ENCODE peak calls at places on chromosomes 4 and X, in four cellular contexts. W, O, N and Y are unnamed samples.

GRCh38 chrX:118577041-118577440 is 81.4 kb downstream of the DOCK11 start:
- DNase-seq in W (no peak), O (no peak), N (no peak), Y (no peak)

GRCh38 chrX:41259516-41259915 is 74.4 kb upstream of the DDX3X start:
- DNase-seq in N (peak; percentile 28), W (no peak), O (no peak), Y (no peak)

GRCh38 chrX:139093201-139093600 is 381.7 kb upstream of the FGF13 start:
- DNase-seq in W (no peak), N (no peak), O (no peak), Y (no peak)

GRCh38 chrX:134294548-134294947 is 57.6 kb downstream of the CCDC160 start:
- DNase-seq in W (no peak), N (peak; percentile 2), O (no peak), Y (no peak)

GRCh38 chrX:13082286-13083065 is 38.1 kb upstream of the FAM9C start:
- DNase-seq in N (no peak), W (no peak), O (no peak), Y (no peak)

GRCh38 chrX:113473418-113473817 is 632.8 kb upstream of the AMOT start:
- DNase-seq in O (no peak), W (no peak), N (no peak), Y (no peak)

GRCh38 chr4:81627617-81628016 is 155.9 kb upstream of the RASGEF1B start:
- DNase-seq in W (peak; percentile 80), O (no peak), N (no peak), Y (no peak)

GRCh38 chr4:138919094-138919936 is 96.3 kb upstream of the NOCT start:
- DNase-seq in N (peak; percentile 82), W (peak; percentile 89), O (no peak), Y (peak; percentile 85)

GRCh38 chrX:16479206-16479869 is 170.6 kb upstream of the S100G start:
- DNase-seq in W (no peak), O (peak; percentile 62), N (peak; percentile 84), Y (no peak)

GRCh38 chrX:112840382-112841113 is at the start of gene AMOT:
- DNase-seq in W (peak; percentile 91), O (no peak), N (peak; percentile 60), Y (peak; percentile 70)

GRCh38 chr4:122759639-122760310 is 27.3 kb downstream of the BBS12 start:
- DNase-seq in W (no peak), O (no peak), N (peak; percentile 46), Y (no peak)

GRCh38 chrX:88886908-88887307 is 139.9 kb downstream of the CPXCR1 start:
- DNase-seq in N (no peak), W (peak; percentile 5), O (no peak), Y (no peak)

GRCh38 chr4:170017252-170017651 is 8.9 kb downstream of the MFAP3L start:
- DNase-seq in N (no peak), O (no peak), W (no peak), Y (no peak)

GRCh38 chr4:33411182-33411581 is 2691.0 kb downstream of the PCDH7 start:
- DNase-seq in N (no peak), W (no peak), O (no peak), Y (no peak)

GRCh38 chr4:108029321-108029720 is 39.6 kb downstream of the HADH start:
- DNase-seq in W (no peak), N (no peak), O (no peak), Y (no peak)

GRCh38 chr4:101941816-101942358 is 151.4 kb downstream of the BANK1 start:
- DNase-seq in N (no peak), O (no peak), W (no peak), Y (no peak)
- H3K9ac ChIP-seq in N (no peak overlapping the region), O (no peak overlapping the region), W (no peak overlapping the region), Y (no peak overlapping the region)

GRCh38 chrX:149993989-149994388 is 55.7 kb upstream of the EOLA2 start:
- DNase-seq in N (no peak), W (no peak), O (no peak), Y (no peak)
- H3K9ac ChIP-seq in N (no peak overlapping the region), W (no peak overlapping the region), O (no peak overlapping the region), Y (no peak overlapping the region)

GRCh38 chr4:150647008-150647407 is 65.1 kb downstream of the MAB21L2 start:
- DNase-seq in N (peak; percentile 56), W (no peak), O (no peak), Y (no peak)
- H3K9ac ChIP-seq in N (no peak overlapping the region), W (no peak overlapping the region), O (no peak overlapping the region), Y (no peak overlapping the region)

GRCh38 chr4:94399721-94400120 is 52.0 kb upstream of the PDLIM5 start:
- DNase-seq in O (no peak), W (no peak), N (no peak), Y (no peak)

GRCh38 chr4:94396984-94397383 is 54.3 kb upstream of the HPGDS start:
- DNase-seq in N (no peak), W (no peak), O (no peak), Y (no peak)

GRCh38 chr4:94397635-94398034 is 54.1 kb upstream of the PDLIM5 start:
- DNase-seq in N (no peak), W (no peak), O (no peak), Y (no peak)

GRCh38 chr4:94399277-94399676 is 52.5 kb upstream of the PDLIM5 start:
- DNase-seq in N (no peak), O (no peak), W (no peak), Y (no peak)

GRCh38 chr4:94400191-94400590 is 51.6 kb upstream of the PDLIM5 start:
- DNase-seq in O (no peak), N (no peak), W (peak; percentile 41), Y (no peak)
- H3K9ac ChIP-seq in O (no peak overlapping the region), N (no peak overlapping the region), W (no peak overlapping the region), Y (no peak overlapping the region)

GRCh38 chr4:176792348-176793059 is at the start of gene VEGFC:
- DNase-seq in O (no peak), W (peak; percentile 72), N (peak; percentile 73), Y (no peak)

GRCh38 chr4:176794151-176794550 is 1.4 kb upstream of the VEGFC start:
- DNase-seq in W (no peak), N (peak; percentile 98), O (peak; percentile 44), Y (no peak)

GRCh38 chr4:176791591-176792347 is 953 bp downstream of the VEGFC start:
- DNase-seq in W (peak; percentile 28), N (peak; percentile 54), O (no peak), Y (no peak)

GRCh38 chr4:176794651-176795050 is 1.9 kb upstream of the VEGFC start:
- DNase-seq in W (no peak), N (no peak), O (no peak), Y (no peak)

GRCh38 chr4:176793060-176793605 is 411 bp upstream of the VEGFC start:
- DNase-seq in O (no peak), N (no peak), W (no peak), Y (no peak)
- H3K9ac ChIP-seq in O (peak overlapping the region; percentile 46), N (peak overlapping the region; percentile 59), W (no peak overlapping the region), Y (no peak overlapping the region)

GRCh38 chr4:99351487-99351886 is 1.1 kb downstream of the ADH1C start:
- DNase-seq in W (no peak), O (no peak), N (no peak), Y (no peak)
- H3K9ac ChIP-seq in W (no peak overlapping the region), O (no peak overlapping the region), N (no peak overlapping the region), Y (no peak overlapping the region)

GRCh38 chrX:2710041-2710471 is 19.0 kb downstream of the CD99 start:
- DNase-seq in W (peak; percentile 62), O (peak; percentile 74), N (peak; percentile 88), Y (peak; percentile 18)
- H3K9ac ChIP-seq in W (no peak overlapping the region), O (peak overlapping the region; percentile 93), N (no peak overlapping the region), Y (no peak overlapping the region)

GRCh38 chr4:21830272-21830671 is 118.3 kb downstream of the KCNIP4 start:
- DNase-seq in W (no peak), O (no peak), N (no peak), Y (no peak)

GRCh38 chr4:21826071-21826470 is 122.5 kb downstream of the KCNIP4 start:
- DNase-seq in W (no peak), O (no peak), N (no peak), Y (no peak)

DNA sequence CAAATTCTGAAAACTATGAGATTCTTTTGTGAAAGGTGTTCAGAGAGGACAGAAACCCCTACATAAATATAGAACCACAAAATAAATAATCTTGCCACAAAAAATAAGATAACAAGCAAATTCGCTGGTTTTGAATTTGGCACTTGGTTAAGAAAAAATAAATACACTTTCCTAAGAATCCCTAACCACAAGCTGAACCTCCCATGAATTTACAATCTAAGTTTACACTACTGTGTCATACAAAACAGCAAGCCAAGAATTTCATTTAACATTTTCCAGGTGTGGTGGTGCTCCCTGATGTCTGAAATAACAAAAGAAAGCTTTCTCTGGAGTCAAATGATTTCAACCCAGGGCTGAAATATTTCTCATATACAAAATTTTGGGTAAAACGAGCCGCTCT is 121.0 kb downstream of the KCNIP4 start:
- DNase-seq in N (peak; percentile 25), O (no peak), W (no peak), Y (no peak)
- H3K9ac ChIP-seq in N (no peak overlapping the region), O (no peak overlapping the region), W (no peak overlapping the region), Y (no peak overlapping the region)

DNA sequence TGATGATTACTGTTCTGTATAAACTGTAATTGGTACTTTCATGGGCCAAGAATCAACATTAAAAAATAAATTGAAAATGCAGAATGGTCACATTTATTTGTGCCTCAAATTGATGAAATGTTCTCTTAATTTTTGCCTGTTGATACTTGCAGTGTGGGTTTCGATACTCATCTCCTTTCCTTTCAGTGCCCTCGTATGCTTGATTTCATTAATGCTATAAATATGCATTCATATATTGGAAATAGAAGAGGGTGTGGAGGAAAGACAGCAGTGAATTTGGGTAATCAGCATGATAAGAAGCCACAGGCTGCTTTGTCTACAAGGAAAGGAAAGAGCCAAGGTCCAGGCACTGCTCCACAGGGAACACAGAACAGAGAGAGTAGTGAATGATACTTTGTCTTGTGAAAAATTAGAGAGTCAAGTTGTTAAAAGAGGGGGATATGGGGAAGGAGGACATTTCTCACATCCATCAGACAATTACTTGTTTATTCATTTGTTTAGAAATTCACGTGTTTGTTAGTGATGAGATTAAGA is 1.0 kb upstream of the DDX60 start:
- DNase-seq in W (peak; percentile 29), N (no peak), O (no peak), Y (no peak)
- H3K9ac ChIP-seq in W (no peak overlapping the region), N (peak overlapping the region; percentile 36), O (peak overlapping the region; percentile 94), Y (no peak overlapping the region)